ENCODE peak calls at places on chromosomes 4 and X, in six cellular contexts. Y is HEK293T, W is pancreas, B is glomerular endothelial cell, V is left cardiac atrium, U is caudate nucleus. H is an unnamed sample.

GRCh38 chr4:102640669-102641068 is 120.1 kb downstream of the MANBA start:
- DNase-seq in Y (no peak), U (no peak), V (no peak), W (no peak), B (no peak), H (no peak)

GRCh38 chr4:113467581-113467980 is 294.0 kb downstream of the CAMK2D start:
- DNase-seq in B (no peak), U (no peak), V (no peak), Y (no peak), W (no peak), H (no peak)

GRCh38 chrX:154602766-154603437 is 16.2 kb downstream of the CTAG1B start:
- DNase-seq in U (no peak), V (no peak), B (no peak), W (no peak), Y (no peak), H (no peak)

GRCh38 chr4:94626942-94627341 is 130.8 kb upstream of the BMPR1B start:
- DNase-seq in U (no peak), V (no peak), B (no peak), W (no peak), Y (no peak), H (no peak)

GRCh38 chr4:24137596-24137962 is 247.7 kb upstream of the PPARGC1A start:
- DNase-seq in V (no peak), Y (no peak), U (no peak), B (no peak), W (no peak), H (peak)

GRCh38 chr4:52824603-52825310 is 37.4 kb upstream of the RASL11B start:
- DNase-seq in B (no peak), U (no peak), Y (no peak), W (no peak), V (no peak), H (no peak)

GRCh38 chr4:95255396-95256107 is 293.2 kb downstream of the UNC5C start:
- DNase-seq in U (no peak), Y (no peak), W (no peak), V (no peak), B (no peak), H (no peak)

GRCh38 chr4:73776363-73776762 is 36.0 kb downstream of the CXCL8 start:
- DNase-seq in V (peak), U (no peak), Y (no peak), B (peak), W (no peak), H (no peak)

GRCh38 chr4:136599890-136600289 is 932.4 kb downstream of the PCDH18 start:
- DNase-seq in V (no peak), W (no peak), Y (no peak), U (no peak), B (no peak), H (no peak)

GRCh38 chr4:7287274-7287917 is 95.1 kb downstream of the SORCS2 start:
- DNase-seq in U (no peak), W (no peak), Y (no peak), V (no peak), B (no peak), H (no peak)

GRCh38 chr4:121736735-121737351 is 28.1 kb downstream of the SMIM43 start:
- DNase-seq in Y (peak), V (no peak), B (peak), W (no peak), U (no peak), H (no peak)

GRCh38 chr4:2484993-2485392 is 16.1 kb downstream of the RNF4 start:
- DNase-seq in W (no peak), Y (no peak), B (no peak), U (peak), V (peak), H (peak)

GRCh38 chrX:10176121-10177003 is 19.6 kb downstream of the CLCN4 start:
- DNase-seq in W (no peak), V (no peak), B (no peak), U (no peak), Y (no peak), H (no peak)

H was measured in left colon.